ENCODE peak calls at places on chromosomes 1 and 21, in eight cellular contexts. T, I, V, H, O, Z, M and B are unnamed samples.

GRCh38 chr1:29856663-29857224 is 620.4 kb downstream of the PTPRU start:
- DNase-seq in T (no peak), I (no peak), V (no peak), H (no peak), O (no peak), Z (no peak), M (no peak), B (no peak)

GRCh38 chr1:44707112-44707881 is 23.7 kb downstream of the RNU5D-1 start:
- DNase-seq in T (no peak), I (no peak), V (no peak), H (no peak), O (peak; percentile 92), Z (no peak), M (no peak), B (no peak)

GRCh38 chr1:39115271-39116110 is 89.0 kb upstream of the MACF1 start:
- DNase-seq in T (no peak), I (no peak), V (no peak), H (no peak), O (peak; percentile 72), Z (no peak), M (no peak), B (no peak)

GRCh38 chr1:28976254-28976653 is 61.9 kb downstream of the EPB41 start:
- DNase-seq in T (no peak), I (no peak), V (no peak), H (no peak), O (no peak), Z (no peak), M (no peak), B (no peak)

GRCh38 chr21:43733529-43734071 is 14.7 kb downstream of the PDXK start:
- DNase-seq in T (no peak), I (no peak), V (no peak), H (no peak), O (peak; percentile 68), Z (no peak), M (no peak), B (no peak)

GRCh38 chr1:92933459-92933858 is 27.8 kb downstream of the DIPK1A start:
- DNase-seq in T (no peak), I (no peak), V (no peak), H (no peak), O (peak; percentile 68), Z (no peak), M (no peak), B (no peak)

GRCh38 chr1:75425001-75425400 is 185.9 kb downstream of the SLC44A5 start:
- DNase-seq in T (no peak), I (no peak), V (no peak), H (no peak), O (no peak), Z (no peak), M (no peak), B (no peak)

GRCh38 chr1:173161510-173162221 is 45.5 kb downstream of the TNFSF4 start:
- DNase-seq in T (no peak), I (no peak), V (no peak), H (no peak), O (peak; percentile 52), Z (no peak), M (no peak), B (no peak)

GRCh38 chr1:75330633-75331032 is 196.4 kb downstream of the LHX8 start:
- DNase-seq in T (no peak), I (no peak), V (no peak), H (no peak), O (no peak), Z (no peak), M (no peak), B (no peak)

GRCh38 chr1:243582321-243582720 is 267.7 kb downstream of the AKT3 start:
- DNase-seq in T (no peak), I (no peak), V (no peak), H (no peak), O (peak; percentile 78), Z (no peak), M (no peak), B (no peak)

GRCh38 chr1:72586023-72586685 is 303.8 kb upstream of the NEGR1 start:
- DNase-seq in T (no peak), I (no peak), V (no peak), H (no peak), O (no peak), Z (no peak), M (no peak), B (no peak)

GRCh38 chr1:63917571-63918394 is 144.0 kb downstream of the ROR1 start:
- DNase-seq in T (no peak), I (no peak), V (no peak), H (no peak), O (no peak), Z (no peak), M (no peak), B (no peak)

GRCh38 chr1:185441608-185442007 is 124.6 kb upstream of the IVNS1ABP start:
- DNase-seq in T (no peak), I (no peak), V (no peak), H (no peak), O (peak; percentile 87), Z (no peak), M (no peak), B (no peak)

GRCh38 chr1:205133287-205133686 is 11.5 kb upstream of the RBBP5 start:
- DNase-seq in T (no peak), I (no peak), V (no peak), H (no peak), O (no peak), Z (no peak), M (no peak), B (no peak)

GRCh38 chr1:179169616-179170467 is 59.6 kb downstream of the ABL2 start:
- DNase-seq in T (no peak), I (no peak), V (no peak), H (no peak), O (peak; percentile 88), Z (no peak), M (no peak), B (no peak)

GRCh38 chr1:97901017-97901658 is 19.7 kb downstream of the DPYD start:
- DNase-seq in T (no peak), I (no peak), V (no peak), H (no peak), O (peak; percentile 73), Z (no peak), M (no peak), B (no peak)

GRCh38 chr1:159339517-159339916 is 37.4 kb downstream of the FCER1A start:
- DNase-seq in T (no peak), I (no peak), V (no peak), H (no peak), O (peak; percentile 17), Z (no peak), M (no peak), B (no peak)

GRCh38 chr1:246114369-246114768 is 392.7 kb downstream of the SMYD3 start:
- DNase-seq in T (no peak), I (no peak), V (no peak), H (no peak), O (no peak), Z (no peak), M (no peak), B (no peak)

GRCh38 chr1:117628343-117628742 is 22.5 kb downstream of the TENT5C start:
- DNase-seq in T (no peak), I (no peak), V (no peak), H (peak; percentile 7), O (no peak), Z (no peak), M (no peak), B (no peak)

GRCh38 chr1:9602794-9603167 is 14.1 kb downstream of the TMEM201 start:
- DNase-seq in T (no peak), I (no peak), V (no peak), H (no peak), O (no peak), Z (no peak), M (no peak), B (no peak)

GRCh38 chr1:9473032-9473792 is 66.1 kb upstream of the SLC25A33 start:
- DNase-seq in T (peak; percentile 90), I (peak; percentile 84), V (peak; percentile 55), H (no peak), O (peak; percentile 88), Z (no peak), M (peak; percentile 46), B (no peak)

GRCh38 chr1:222009105-222009730 is 267.3 kb upstream of the DUSP10 start:
- DNase-seq in T (no peak), I (no peak), V (no peak), H (peak; percentile 19), O (no peak), Z (peak; percentile 23), M (no peak), B (no peak)
- TF ChIP-seq CTCF in T (no peak), I (peak; percentile 21), V (peak; percentile 38), H (peak; percentile 15), O (peak; percentile 34), Z (peak; percentile 58), M (no peak), B (peak; percentile 40)

GRCh38 chr1:32362474-32363313 is at the start of the genes FAM229A and TSSK3:
- DNase-seq in T (no peak), I (peak; percentile 41), V (no peak), H (no peak), O (no peak), Z (no peak), M (no peak), B (no peak)
- TF ChIP-seq CTCF in T (no peak), I (no peak), V (no peak), H (no peak), O (no peak), Z (no peak), M (no peak), B (no peak)

DNA sequence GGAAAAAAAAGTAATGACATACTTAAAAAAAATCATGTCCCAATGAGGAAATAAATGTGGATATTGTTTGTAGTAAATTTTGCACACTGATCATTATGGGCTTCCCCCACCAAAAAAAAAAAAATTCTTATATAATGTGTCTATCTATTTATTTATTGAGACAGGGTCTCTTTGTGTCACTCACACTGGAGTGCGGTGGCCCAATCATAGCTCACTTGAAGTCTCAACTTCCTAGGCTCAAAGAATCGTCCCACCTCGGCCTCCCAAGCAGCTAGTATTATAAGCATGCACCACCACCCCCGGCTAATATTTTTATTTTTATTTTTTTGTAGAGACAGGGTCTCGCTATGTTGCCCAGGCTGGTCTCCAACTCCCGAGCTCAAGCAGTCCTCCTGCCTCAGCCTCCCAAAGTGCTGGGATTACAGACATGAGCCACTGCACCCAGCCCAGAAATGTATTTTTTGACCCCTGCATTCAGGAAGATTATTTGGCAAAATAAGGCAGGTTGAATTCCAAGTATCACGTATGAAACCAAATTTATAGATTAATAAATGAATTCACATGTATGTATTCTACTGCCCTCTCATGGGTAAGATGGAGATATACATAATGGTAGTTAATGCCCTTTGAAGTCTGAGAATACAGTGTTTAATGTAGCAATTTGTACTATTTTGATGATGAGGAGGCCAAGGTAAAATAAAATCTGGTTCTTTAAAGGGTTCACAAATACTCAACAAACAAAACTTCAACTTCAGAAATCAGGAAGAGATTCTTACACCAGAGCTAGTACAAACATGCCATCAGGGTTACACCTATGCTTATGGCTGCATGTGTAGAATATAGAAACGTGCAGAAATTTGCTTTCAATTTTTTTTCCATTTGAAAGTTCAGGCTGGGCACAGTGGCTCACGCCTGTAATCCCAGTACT is 1.4 kb upstream of the DENND2C start:
- DNase-seq in T (no peak), I (no peak), V (no peak), H (no peak), O (peak; percentile 16), Z (peak; percentile 44), M (no peak), B (no peak)
- TF ChIP-seq CTCF in T (no peak), I (peak; percentile 20), V (peak; percentile 30), H (peak; percentile 22), O (peak; percentile 48), Z (peak; percentile 24), M (no peak), B (peak; percentile 51)

GRCh38 chr1:4796161-4796998 is 142.0 kb downstream of the AJAP1 start:
- DNase-seq in T (no peak), I (no peak), V (no peak), H (no peak), O (no peak), Z (peak; percentile 30), M (no peak), B (no peak)
- TF ChIP-seq CTCF in T (no peak), I (no peak), V (no peak), H (no peak), O (no peak), Z (no peak), M (no peak), B (no peak)

GRCh38 chr1:113439272-113439660 is 49.0 kb downstream of the MAGI3 start:
- DNase-seq in T (no peak), I (no peak), V (no peak), H (no peak), O (no peak), Z (no peak), M (no peak), B (no peak)
- TF ChIP-seq CTCF in T (no peak), I (no peak), V (no peak), H (no peak), O (no peak), Z (no peak), M (no peak), B (no peak)